ENCODE peak calls at places on chromosomes 11 and 22, in nine cellular contexts. E is H4, C is activated T-cell treated with anti-CD3 and anti-CD28 coated beads for 1 hour, Z is Panc1, X is Ammon's horn, I is brain microvascular endothelial cell, D is lung microvascular endothelial cell, Y is epithelial cell of esophagus, A is kidney tubule cell. R is an unnamed sample.

GRCh38 chr11:3161720-3162409 is 3.2 kb downstream of the OSBPL5 start:
- DNase-seq in Y (no peak), X (no peak), I (no peak), E (no peak), Z (no peak), D (no peak), C (no peak), A (no peak), R (no peak)

GRCh38 chr22:46121079-46121478 is 29.2 kb upstream of the PPARA start:
- DNase-seq in C (no peak), E (no peak), X (no peak), A (no peak), Y (no peak), Z (no peak), I (no peak), D (no peak), R (no peak)

GRCh38 chr11:83235825-83236224 is 42.3 kb downstream of the ANKRD42 start:
- DNase-seq in Z (no peak), X (no peak), Y (no peak), C (no peak), D (no peak), E (no peak), A (no peak), I (no peak), R (no peak)

GRCh38 chr11:112795142-112795815 is 165.9 kb upstream of the NCAM1 start:
- DNase-seq in Y (peak), E (peak), Z (peak), I (peak), D (peak), X (peak), A (peak), C (no peak), R (no peak)

GRCh38 chr11:45665206-45665932 is at the start of gene CHST1:
- DNase-seq in E (no peak), I (no peak), Y (peak), C (no peak), X (peak), A (no peak), D (peak), Z (no peak), R (no peak)

GRCh38 chr22:20986365-20986764 is 4.3 kb downstream of the LZTR1 start:
- DNase-seq in X (no peak), D (no peak), Y (no peak), C (no peak), E (no peak), Z (no peak), I (no peak), A (no peak), R (no peak)

GRCh38 chr22:24424001-24424900 is 3.1 kb upstream of the ADORA2A start:
- DNase-seq in D (peak), Z (no peak), I (no peak), Y (no peak), E (no peak), A (no peak), X (no peak), C (no peak), R (no peak)

GRCh38 chr22:48334971-48335370 is 1492.7 kb downstream of the BRD1 start:
- DNase-seq in E (no peak), C (no peak), D (no peak), Y (no peak), I (no peak), X (no peak), A (no peak), Z (no peak), R (no peak)

GRCh38 chr22:35629406-35630234 is 12.5 kb upstream of the MB start:
- DNase-seq in X (no peak), E (peak), I (peak), Y (peak), A (peak), Z (no peak), D (peak), C (no peak), R (peak)

GRCh38 chr11:86596861-86597632 is 75.4 kb downstream of the ME3 start:
- DNase-seq in Y (no peak), E (no peak), D (peak), A (peak), Z (no peak), C (no peak), X (no peak), I (peak), R (no peak)

GRCh38 chr11:124928942-124929663 is 6.7 kb downstream of the HEPACAM start:
- DNase-seq in C (no peak), X (peak), E (no peak), D (no peak), I (no peak), Z (no peak), A (no peak), Y (no peak), R (no peak)

GRCh38 chr11:120135838-120136237 is 2.1 kb downstream of the TRIM29 start:
- DNase-seq in E (no peak), Y (peak), C (no peak), A (no peak), X (no peak), I (no peak), Z (no peak), D (no peak), R (no peak)

GRCh38 chr22:31897842-31898241 is 46.5 kb upstream of the YWHAH start:
- DNase-seq in Z (no peak), C (no peak), X (peak), Y (no peak), E (no peak), A (peak), D (peak), I (no peak), R (no peak)

GRCh38 chr11:2509481-2510001 is 64.7 kb downstream of the KCNQ1 start:
- DNase-seq in C (no peak), E (no peak), Z (no peak), D (no peak), Y (no peak), I (no peak), A (no peak), X (peak), R (no peak)

GRCh38 chr11:5550440-5551095 is 2.2 kb upstream of the OR52H1 start:
- DNase-seq in I (peak), X (no peak), E (no peak), A (peak), D (no peak), Y (peak), C (no peak), Z (peak), R (peak)

GRCh38 chr22:26395926-26396325 is 33.1 kb upstream of the ASPHD2 start:
- DNase-seq in X (no peak), Y (no peak), D (no peak), I (no peak), Z (no peak), E (no peak), A (no peak), C (no peak), R (no peak)

R was measured in kidney glomerular epithelial cell.